ENCODE peak calls at places on chromosomes 12 and 14, in nine cellular contexts. One of them, this sample, is unnamed.
A peak's percentile ranks its signal among the peaks of the same experiment; 100 is the strongest.

GRCh38 chr12:51533799-51534198 is 57.2 kb upstream of the SCN8A start:
- DNase-seq in DMS153: no peak
- DNase-seq in breast epithelium: no peak
- DNase-seq in iPS-NIHi11: no peak
- DNase-seq in HEK293T: no peak
- DNase-seq in BJ: no peak
- DNase-seq in MCF 10A: no peak
- DNase-seq in SW480: peak; percentile 31
- DNase-seq in activated T-cell treated with anti-CD3 and anti-CD28 coated beads for 1 hour: no peak
- DNase-seq in this sample: peak; percentile 44

GRCh38 chr14:69285661-69286255 is 25.8 kb downstream of the GALNT16 start:
- DNase-seq in SW480: no peak
- DNase-seq in HEK293T: no peak
- DNase-seq in iPS-NIHi11: no peak
- DNase-seq in MCF 10A: no peak
- DNase-seq in breast epithelium: no peak
- DNase-seq in activated T-cell treated with anti-CD3 and anti-CD28 coated beads for 1 hour: no peak
- DNase-seq in BJ: no peak
- DNase-seq in DMS153: no peak
- DNase-seq in this sample: no peak

GRCh38 chr14:67111031-67111430 is 78.2 kb upstream of the GARIN2 start:
- DNase-seq in SW480: no peak
- DNase-seq in iPS-NIHi11: no peak
- DNase-seq in HEK293T: no peak
- DNase-seq in BJ: no peak
- DNase-seq in activated T-cell treated with anti-CD3 and anti-CD28 coated beads for 1 hour: no peak
- DNase-seq in MCF 10A: no peak
- DNase-seq in DMS153: no peak
- DNase-seq in breast epithelium: no peak
- DNase-seq in this sample: no peak

GRCh38 chr12:122506393-122506938 is 5.7 kb upstream of the ZCCHC8 start:
- DNase-seq in activated T-cell treated with anti-CD3 and anti-CD28 coated beads for 1 hour: no peak
- DNase-seq in DMS153: no peak
- DNase-seq in BJ: no peak
- DNase-seq in breast epithelium: no peak
- DNase-seq in HEK293T: no peak
- DNase-seq in MCF 10A: no peak
- DNase-seq in SW480: no peak
- DNase-seq in iPS-NIHi11: no peak
- DNase-seq in this sample: no peak

GRCh38 chr12:92784795-92785562 is 82.2 kb downstream of the PLEKHG7 start:
- DNase-seq in HEK293T: peak; percentile 72
- DNase-seq in DMS153: peak; percentile 93
- DNase-seq in BJ: no peak
- DNase-seq in breast epithelium: no peak
- DNase-seq in SW480: peak; percentile 92
- DNase-seq in activated T-cell treated with anti-CD3 and anti-CD28 coated beads for 1 hour: no peak
- DNase-seq in MCF 10A: peak; percentile 80
- DNase-seq in iPS-NIHi11: peak; percentile 76
- DNase-seq in this sample: peak; percentile 79

GRCh38 chr14:55019968-55020554 is 6.8 kb downstream of the WDHD1 start:
- DNase-seq in DMS153: no peak
- DNase-seq in breast epithelium: no peak
- DNase-seq in activated T-cell treated with anti-CD3 and anti-CD28 coated beads for 1 hour: no peak
- DNase-seq in SW480: no peak
- DNase-seq in iPS-NIHi11: no peak
- DNase-seq in HEK293T: no peak
- DNase-seq in MCF 10A: no peak
- DNase-seq in BJ: no peak
- DNase-seq in this sample: no peak

GRCh38 chr14:73809386-73809785 is 42.2 kb upstream of the PTGR2 start:
- DNase-seq in iPS-NIHi11: no peak
- DNase-seq in HEK293T: no peak
- DNase-seq in DMS153: no peak
- DNase-seq in breast epithelium: no peak
- DNase-seq in MCF 10A: no peak
- DNase-seq in activated T-cell treated with anti-CD3 and anti-CD28 coated beads for 1 hour: no peak
- DNase-seq in BJ: no peak
- DNase-seq in SW480: no peak
- DNase-seq in this sample: no peak

GRCh38 chr12:91877461-91878230 is 268.0 kb downstream of the BTG1 start:
- DNase-seq in DMS153: peak; percentile 35
- DNase-seq in HEK293T: no peak
- DNase-seq in SW480: no peak
- DNase-seq in iPS-NIHi11: no peak
- DNase-seq in MCF 10A: no peak
- DNase-seq in breast epithelium: no peak
- DNase-seq in BJ: no peak
- DNase-seq in activated T-cell treated with anti-CD3 and anti-CD28 coated beads for 1 hour: no peak
- DNase-seq in this sample: no peak

GRCh38 chr12:95286713-95287112 is 69.1 kb downstream of the VEZT start:
- DNase-seq in SW480: no peak
- DNase-seq in iPS-NIHi11: no peak
- DNase-seq in BJ: no peak
- DNase-seq in MCF 10A: no peak
- DNase-seq in DMS153: no peak
- DNase-seq in breast epithelium: no peak
- DNase-seq in activated T-cell treated with anti-CD3 and anti-CD28 coated beads for 1 hour: no peak
- DNase-seq in HEK293T: no peak
- DNase-seq in this sample: no peak

GRCh38 chr12:21989819-21990412 is 48.7 kb upstream of the ABCC9 start:
- DNase-seq in breast epithelium: no peak
- DNase-seq in MCF 10A: peak; percentile 39
- DNase-seq in BJ: no peak
- DNase-seq in DMS153: no peak
- DNase-seq in activated T-cell treated with anti-CD3 and anti-CD28 coated beads for 1 hour: no peak
- DNase-seq in iPS-NIHi11: no peak
- DNase-seq in SW480: peak; percentile 62
- DNase-seq in HEK293T: no peak
- DNase-seq in this sample: no peak

GRCh38 chr12:129552996-129553750 is 350.7 kb downstream of the TMEM132D start:
- DNase-seq in breast epithelium: no peak
- DNase-seq in activated T-cell treated with anti-CD3 and anti-CD28 coated beads for 1 hour: no peak
- DNase-seq in HEK293T: no peak
- DNase-seq in DMS153: no peak
- DNase-seq in BJ: no peak
- DNase-seq in SW480: no peak
- DNase-seq in MCF 10A: peak; percentile 80
- DNase-seq in iPS-NIHi11: no peak
- DNase-seq in this sample: no peak

GRCh38 chr14:34711169-34711568 is 3.2 kb downstream of the CFL2 start:
- DNase-seq in activated T-cell treated with anti-CD3 and anti-CD28 coated beads for 1 hour: no peak
- DNase-seq in HEK293T: no peak
- DNase-seq in DMS153: no peak
- DNase-seq in SW480: no peak
- DNase-seq in iPS-NIHi11: no peak
- DNase-seq in BJ: peak; percentile 68
- DNase-seq in breast epithelium: no peak
- DNase-seq in MCF 10A: peak; percentile 53
- DNase-seq in this sample: peak; percentile 38

GRCh38 chr12:101995684-101996083 is 66.1 kb downstream of the WASHC3 start:
- DNase-seq in iPS-NIHi11: no peak
- DNase-seq in DMS153: no peak
- DNase-seq in MCF 10A: no peak
- DNase-seq in activated T-cell treated with anti-CD3 and anti-CD28 coated beads for 1 hour: no peak
- DNase-seq in breast epithelium: no peak
- DNase-seq in HEK293T: no peak
- DNase-seq in BJ: no peak
- DNase-seq in SW480: no peak
- DNase-seq in this sample: no peak

GRCh38 chr12:123942277-123942653 is 30.4 kb downstream of the CCDC92 start:
- DNase-seq in iPS-NIHi11: no peak
- DNase-seq in BJ: peak; percentile 24
- DNase-seq in breast epithelium: no peak
- DNase-seq in activated T-cell treated with anti-CD3 and anti-CD28 coated beads for 1 hour: no peak
- DNase-seq in HEK293T: no peak
- DNase-seq in SW480: no peak
- DNase-seq in DMS153: no peak
- DNase-seq in MCF 10A: peak; percentile 70
- DNase-seq in this sample: no peak

GRCh38 chr12:23350808-23351207 is 598.7 kb downstream of the SOX5 start:
- DNase-seq in BJ: no peak
- DNase-seq in breast epithelium: no peak
- DNase-seq in MCF 10A: no peak
- DNase-seq in SW480: no peak
- DNase-seq in activated T-cell treated with anti-CD3 and anti-CD28 coated beads for 1 hour: no peak
- DNase-seq in iPS-NIHi11: no peak
- DNase-seq in DMS153: no peak
- DNase-seq in HEK293T: no peak
- DNase-seq in this sample: no peak

GRCh38 chr12:78473136-78473535 is 391.4 kb upstream of the SYT1 start:
- DNase-seq in DMS153: no peak
- DNase-seq in SW480: no peak
- DNase-seq in MCF 10A: peak; percentile 66
- DNase-seq in HEK293T: no peak
- DNase-seq in breast epithelium: no peak
- DNase-seq in BJ: no peak
- DNase-seq in iPS-NIHi11: no peak
- DNase-seq in activated T-cell treated with anti-CD3 and anti-CD28 coated beads for 1 hour: no peak
- DNase-seq in this sample: no peak

GRCh38 chr14:105047283-105048016 is 17.8 kb downstream of the GPR132 start:
- DNase-seq in iPS-NIHi11: no peak
- DNase-seq in activated T-cell treated with anti-CD3 and anti-CD28 coated beads for 1 hour: no peak
- DNase-seq in DMS153: no peak
- DNase-seq in SW480: no peak
- DNase-seq in BJ: no peak
- DNase-seq in breast epithelium: no peak
- DNase-seq in HEK293T: no peak
- DNase-seq in MCF 10A: no peak
- DNase-seq in this sample: no peak

GRCh38 chr12:32559434-32559833 is 119.7 kb upstream of the DNM1L start:
- DNase-seq in SW480: no peak
- DNase-seq in BJ: no peak
- DNase-seq in MCF 10A: peak; percentile 31
- DNase-seq in breast epithelium: no peak
- DNase-seq in activated T-cell treated with anti-CD3 and anti-CD28 coated beads for 1 hour: no peak
- DNase-seq in iPS-NIHi11: no peak
- DNase-seq in HEK293T: no peak
- DNase-seq in DMS153: no peak
- DNase-seq in this sample: no peak

GRCh38 chr14:62077676-62078261 is 315.5 kb downstream of the SNAPC1 start:
- DNase-seq in MCF 10A: no peak
- DNase-seq in activated T-cell treated with anti-CD3 and anti-CD28 coated beads for 1 hour: no peak
- DNase-seq in iPS-NIHi11: no peak
- DNase-seq in SW480: no peak
- DNase-seq in HEK293T: no peak
- DNase-seq in BJ: no peak
- DNase-seq in DMS153: no peak
- DNase-seq in breast epithelium: no peak
- DNase-seq in this sample: no peak

GRCh38 chr12:58500399-58500798 is 419.9 kb downstream of the LRIG3 start:
- DNase-seq in MCF 10A: no peak
- DNase-seq in iPS-NIHi11: no peak
- DNase-seq in HEK293T: no peak
- DNase-seq in activated T-cell treated with anti-CD3 and anti-CD28 coated beads for 1 hour: no peak
- DNase-seq in breast epithelium: no peak
- DNase-seq in SW480: no peak
- DNase-seq in DMS153: no peak
- DNase-seq in BJ: no peak
- DNase-seq in this sample: no peak

This sample was measured in SHP77 treated with DMSO at 0.1 percent for 48 hours.